ENCODE peak calls at places on chromosomes 6 and 20, in seven cellular contexts. G, A, B, L, R, X and Q are unnamed samples. For H3K4me1, the result is how much of the 10 kb centered on the place peaks cover.

GRCh38 chr6:42979523-42980177 is 669 bp upstream of the PEX6 start:
- DNase-seq in G (peak), A (no peak), B (no peak), L (no peak), R (no peak), X (no peak), Q (no peak)

GRCh38 chr6:109073344-109074235 is 21.1 kb downstream of the SESN1 start:
- DNase-seq in G (peak), A (no peak), B (peak), L (peak), R (peak), X (peak), Q (no peak)

GRCh38 chr6:169990095-169991030 is 238.9 kb downstream of the ERMARD start:
- DNase-seq in G (no peak), A (peak), B (peak), L (no peak), R (no peak), X (no peak), Q (no peak)

GRCh38 chr6:135667694-135668455 is 170.3 kb upstream of the AHI1 start:
- DNase-seq in G (no peak), A (no peak), B (peak), L (no peak), R (peak), X (no peak), Q (no peak)

GRCh38 chr6:31272856-31273626 is 1.1 kb upstream of the HLA-C start:
- DNase-seq in G (no peak), A (no peak), B (no peak), L (no peak), R (peak), X (no peak), Q (no peak)

GRCh38 chr6:137402143-137402542 is 92.1 kb downstream of the OLIG3 start:
- DNase-seq in G (no peak), A (no peak), B (no peak), L (no peak), R (no peak), X (no peak), Q (no peak)

GRCh38 chr6:156840136-156840535 is 63.0 kb downstream of the ARID1B start:
- DNase-seq in G (no peak), A (no peak), B (peak), L (no peak), R (no peak), X (no peak), Q (no peak)

GRCh38 chr6:10585232-10585887 is 64.2 kb downstream of the GCNT2 start:
- DNase-seq in G (no peak), A (no peak), B (no peak), L (no peak), R (peak), X (peak), Q (no peak)

GRCh38 chr20:58706975-58707681 is 14.5 kb downstream of the NPEPL1 start:
- DNase-seq in G (peak), A (peak), B (no peak), L (no peak), R (no peak), X (no peak), Q (peak)

GRCh38 chr6:147141690-147142308 is 62.4 kb upstream of the STXBP5 start:
- DNase-seq in G (no peak), A (no peak), B (no peak), L (no peak), R (peak), X (no peak), Q (no peak)

GRCh38 chr6:107862383-107862782 is 38.3 kb upstream of the SCML4 start:
- DNase-seq in G (no peak), A (no peak), B (no peak), L (no peak), R (no peak), X (no peak), Q (no peak)

GRCh38 chr6:54291146-54291545 is 17.1 kb upstream of the TINAG start:
- DNase-seq in G (no peak), A (no peak), B (peak), L (no peak), R (peak), X (no peak), Q (no peak)

GRCh38 chr20:9374480-9374879 is 139.9 kb upstream of the LAMP5 start:
- DNase-seq in G (no peak), A (no peak), B (no peak), L (no peak), R (no peak), X (no peak), Q (no peak)

GRCh38 chr20:40679119-40679637 is 9.9 kb downstream of the MAFB start:
- DNase-seq in G (no peak), A (no peak), B (no peak), L (no peak), R (no peak), X (no peak), Q (no peak)

GRCh38 chr6:53873922-53874321 is 79.1 kb downstream of the LRRC1 start:
- DNase-seq in G (no peak), A (no peak), B (no peak), L (no peak), R (no peak), X (no peak), Q (no peak)

GRCh38 chr20:46063151-46063550 is 26.6 kb downstream of the NCOA5 start:
- DNase-seq in G (no peak), A (no peak), B (no peak), L (no peak), R (no peak), X (no peak), Q (peak)

GRCh38 chr6:52482903-52483670 is 62.9 kb downstream of the EFHC1 start:
- DNase-seq in G (no peak), A (no peak), B (no peak), L (no peak), R (no peak), X (no peak), Q (no peak)

GRCh38 chr6:155510879-155511278 is 55.2 kb upstream of the NOX3 start:
- DNase-seq in G (no peak), A (no peak), B (no peak), L (no peak), R (no peak), X (no peak), Q (no peak)

GRCh38 chr6:44805239-44805849 is 417.8 kb downstream of the CDC5L start:
- DNase-seq in G (no peak), A (no peak), B (no peak), L (no peak), R (no peak), X (no peak), Q (no peak)

GRCh38 chr20:1247689-1248088 is 18.4 kb upstream of the SNPH start:
- DNase-seq in G (no peak), A (no peak), B (no peak), L (no peak), R (no peak), X (no peak), Q (no peak)

GRCh38 chr20:33211817-33212424 is 5.2 kb upstream of the BPIFA3 start:
- DNase-seq in G (peak), A (no peak), B (peak), L (no peak), R (peak), X (peak), Q (no peak)

GRCh38 chr6:167504412-167504961 is 179.6 kb downstream of the TTLL2 start:
- DNase-seq in G (no peak), A (no peak), B (no peak), L (no peak), R (no peak), X (no peak), Q (no peak)

GRCh38 chr6:137197684-137198645 is 21.2 kb downstream of the IFNGR1 start:
- DNase-seq in G (no peak), A (no peak), B (no peak), L (no peak), R (no peak), X (no peak), Q (no peak)

GRCh38 chr6:32906539-32906938 is 34.3 kb downstream of the HLA-DMB start:
- DNase-seq in G (no peak), A (no peak), B (no peak), L (no peak), R (no peak), X (no peak), Q (no peak)

GRCh38 chr20:45935416-45936046 is 1.0 kb downstream of the PCIF1 start:
- DNase-seq in G (no peak), A (no peak), B (no peak), L (no peak), R (no peak), X (no peak), Q (no peak)

GRCh38 chr6:137223370-137224131 is 4.4 kb upstream of the IFNGR1 start:
- DNase-seq in G (peak), A (no peak), B (peak), L (no peak), R (no peak), X (no peak), Q (peak)

GRCh38 chr6:28727559-28728211 is 196.1 kb downstream of the TRIM27 start:
- DNase-seq in G (no peak), A (no peak), B (no peak), L (no peak), R (no peak), X (no peak), Q (no peak)

GRCh38 chr20:22288156-22288555 is 296.2 kb downstream of the FOXA2 start:
- DNase-seq in G (no peak), A (no peak), B (no peak), L (no peak), R (no peak), X (no peak), Q (no peak)

GRCh38 chr20:10524034-10524476 is 89.0 kb downstream of the SLX4IP start:
- DNase-seq in G (no peak), A (peak), B (no peak), L (no peak), R (peak), X (no peak), Q (no peak)

GRCh38 chr6:56765494-56765893 is 122.8 kb upstream of the DST start:
- DNase-seq in G (no peak), A (no peak), B (no peak), L (no peak), R (no peak), X (no peak), Q (no peak)

GRCh38 chr6:52077961-52078613 is 9.3 kb downstream of the PKHD1 start:
- DNase-seq in G (no peak), A (no peak), B (no peak), L (no peak), R (peak), X (no peak), Q (no peak)

GRCh38 chr6:42042108-42042507 is 8.2 kb upstream of the TAF8 start:
- DNase-seq in G (no peak), A (no peak), B (no peak), L (no peak), R (no peak), X (no peak), Q (no peak)

GRCh38 chr6:49479308-49480004 is 16.3 kb downstream of the CENPQ start:
- DNase-seq in G (no peak), A (no peak), B (no peak), L (no peak), R (no peak), X (no peak), Q (no peak)

GRCh38 chr6:98586163-98586562 is 248.2 kb upstream of the POU3F2 start:
- DNase-seq in G (no peak), A (no peak), B (no peak), L (no peak), R (peak), X (no peak), Q (no peak)

GRCh38 chr6:125310994-125311649 is 9.4 kb upstream of the HDDC2 start:
- DNase-seq in G (no peak), A (no peak), B (peak), L (no peak), R (peak), X (peak), Q (no peak)

GRCh38 chr6:16486661-16487060 is 248.3 kb downstream of the GMPR start:
- DNase-seq in G (no peak), A (no peak), B (no peak), L (peak), R (no peak), X (no peak), Q (no peak)
- H3K4me1 ChIP-seq in G (under half), A (under half), B (under half), L (half or more), R (under half), X (under half), Q (under half)

DNA sequence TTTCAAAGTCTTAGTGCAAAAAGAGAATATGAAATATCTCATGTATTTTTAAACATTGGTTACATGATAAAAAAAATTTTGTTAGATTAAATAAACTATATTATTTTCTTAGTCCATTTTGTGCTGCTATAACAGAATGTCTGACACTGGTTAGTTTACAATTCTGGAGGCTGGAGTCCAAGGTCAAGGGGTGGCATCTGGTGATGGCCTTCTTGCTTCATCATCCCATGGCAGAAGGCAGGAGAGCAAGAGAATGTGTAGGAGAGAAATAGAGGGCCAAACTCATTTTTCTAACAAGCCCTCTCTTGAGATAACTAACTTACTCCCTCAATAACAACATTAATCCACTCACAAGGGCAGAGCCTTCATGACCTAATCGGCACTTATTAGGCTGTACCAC is 11.5 kb upstream of the MCUR1 start:
- DNase-seq in G (no peak), A (no peak), B (no peak), L (no peak), R (no peak), X (no peak), Q (no peak)
- H3K4me3 ChIP-seq in G (no peak), A (no peak), B (no peak), L (no peak), R (no peak), X (no peak), Q (no peak)

GRCh38 chr6:85463621-85464259 is 13.9 kb downstream of the NT5E start:
- DNase-seq in G (no peak), A (no peak), B (no peak), L (no peak), R (no peak), X (no peak), Q (no peak)

GRCh38 chr6:85465762-85466161 is 15.9 kb downstream of the NT5E start:
- DNase-seq in G (no peak), A (no peak), B (no peak), L (no peak), R (no peak), X (no peak), Q (no peak)

GRCh38 chr6:85462673-85463072 is 12.8 kb downstream of the NT5E start:
- DNase-seq in G (no peak), A (no peak), B (peak), L (no peak), R (no peak), X (no peak), Q (no peak)

GRCh38 chr6:85464722-85465150 is 14.9 kb downstream of the NT5E start:
- DNase-seq in G (no peak), A (no peak), B (peak), L (no peak), R (no peak), X (no peak), Q (peak)

GRCh38 chr6:85464260-85464644 is 14.4 kb downstream of the NT5E start:
- DNase-seq in G (no peak), A (no peak), B (peak), L (no peak), R (no peak), X (no peak), Q (no peak)
- H3K4me1 ChIP-seq in G (under half), A (under half), B (half or more), L (under half), R (under half), X (under half), Q (half or more)

GRCh38 chr6:86508230-86508629 is 429.1 kb upstream of the HTR1E start:
- DNase-seq in G (no peak), A (no peak), B (no peak), L (no peak), R (no peak), X (no peak), Q (no peak)
- H3K4me3 ChIP-seq in G (no peak), A (no peak), B (no peak), L (no peak), R (no peak), X (no peak), Q (no peak)

GRCh38 chr6:142946924-142947701 is 2.1 kb upstream of the HIVEP2 start:
- DNase-seq in G (peak), A (peak), B (peak), L (peak), R (peak), X (peak), Q (peak)

GRCh38 chr6:142947702-142948480 is 2.9 kb upstream of the HIVEP2 start:
- DNase-seq in G (no peak), A (no peak), B (no peak), L (no peak), R (no peak), X (no peak), Q (no peak)

GRCh38 chr6:142952614-142953013 is 7.6 kb upstream of the HIVEP2 start:
- DNase-seq in G (no peak), A (no peak), B (no peak), L (no peak), R (no peak), X (no peak), Q (no peak)

GRCh38 chr6:142953373-142954273 is 8.6 kb upstream of the HIVEP2 start:
- DNase-seq in G (no peak), A (no peak), B (peak), L (no peak), R (no peak), X (no peak), Q (no peak)

DNA sequence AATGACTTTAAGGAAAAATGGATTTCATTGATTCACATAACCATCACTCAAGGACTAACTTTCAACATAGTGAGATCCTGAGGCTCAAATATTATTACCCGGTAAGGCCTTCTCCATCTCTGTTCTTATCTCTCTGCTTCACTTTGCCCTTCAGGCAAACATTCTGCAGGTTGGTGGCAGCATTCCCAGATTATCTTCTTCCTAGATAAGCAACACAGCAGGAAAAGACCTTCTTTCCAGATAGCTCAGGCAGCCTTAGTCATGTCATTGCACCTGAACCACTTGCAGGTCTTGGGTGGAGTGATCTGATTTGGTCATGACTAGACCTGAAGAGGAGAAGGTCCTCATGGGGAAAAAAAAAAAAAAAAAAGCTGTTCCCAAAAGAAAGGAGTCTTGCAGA is 5.3 kb upstream of the HIVEP2 start:
- DNase-seq in G (no peak), A (no peak), B (no peak), L (no peak), R (peak), X (no peak), Q (no peak)
- H3K4me1 ChIP-seq in G (under half), A (under half), B (under half), L (under half), R (under half), X (under half), Q (under half)

DNA sequence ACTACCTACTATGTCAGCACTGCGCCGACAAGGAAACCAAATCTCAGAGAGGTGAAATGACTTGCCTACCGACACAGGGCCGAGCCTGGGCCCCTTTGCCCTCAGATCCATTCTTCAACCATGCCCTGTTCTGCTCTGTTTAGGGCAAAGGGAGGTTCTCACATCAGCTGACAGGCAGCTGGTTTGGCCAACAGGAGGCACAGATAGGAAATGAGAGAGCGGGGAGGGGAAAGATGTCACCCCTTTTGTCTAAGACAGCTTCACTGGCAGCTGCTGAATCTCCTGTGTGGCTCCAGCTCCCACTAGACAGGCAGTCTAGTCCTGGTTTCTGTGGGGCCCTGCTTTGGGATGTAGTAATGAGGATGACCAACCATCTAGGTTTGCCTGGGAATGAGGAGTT is 158.7 kb downstream of the TMEM200A start:
- DNase-seq in G (no peak), A (no peak), B (no peak), L (no peak), R (peak), X (no peak), Q (no peak)
- H3K4me3 ChIP-seq in G (no peak), A (no peak), B (no peak), L (no peak), R (no peak), X (no peak), Q (no peak)